ENCODE peak calls at places on chromosomes 11 and 22, in four cellular contexts. P is endothelial cell, S is pulmonary artery endothelial cell, O is neural crest cell. J is an unnamed sample.
A peak's percentile ranks its signal among the peaks of the same experiment; 100 is the strongest.

GRCh38 chr22:28989035-28989464 is 72.6 kb downstream of the C22orf31 start:
- DNase-seq in P (no peak), S (no peak), O (no peak), J (no peak)

GRCh38 chr11:73242291-73243092 is 24.4 kb downstream of the P2RY2 start:
- DNase-seq in P (peak; percentile 87), S (peak; percentile 30), O (peak; percentile 90), J (peak; percentile 61)

GRCh38 chr11:77147036-77147315 is 18.9 kb downstream of the MYO7A start:
- DNase-seq in P (no peak), S (no peak), O (no peak), J (no peak)

GRCh38 chr11:130894322-130895025 is 21.8 kb downstream of the SNX19 start:
- DNase-seq in P (peak; percentile 78), S (peak; percentile 48), O (peak; percentile 70), J (peak; percentile 58)

GRCh38 chr11:11047851-11048610 is 190.2 kb upstream of the ZBED5 start:
- DNase-seq in P (no peak), S (no peak), O (no peak), J (no peak)

GRCh38 chr11:1907955-1908354 is 11.5 kb upstream of the TNNT3 start:
- DNase-seq in P (no peak), S (no peak), O (no peak), J (no peak)

GRCh38 chr11:100726709-100727108 is 39.6 kb downstream of the ARHGAP42 start:
- DNase-seq in P (no peak), S (no peak), O (no peak), J (no peak)

GRCh38 chr11:122784325-122785155 is 53.8 kb upstream of the CRTAM start:
- DNase-seq in P (no peak), S (peak; percentile 55), O (no peak), J (no peak)

GRCh38 chr11:115458877-115459276 is 45.3 kb downstream of the CADM1 start:
- DNase-seq in P (no peak), S (no peak), O (no peak), J (no peak)

J was measured in SW 1271.